ENCODE peak calls at places on chromosomes 7 and 10, in six cellular contexts. X, A, Z, J, H and C are unnamed samples.

GRCh38 chr10:22683995-22684305 is 30.4 kb downstream of the PIP4K2A start:
- ATAC-seq in Z (no peak), A (peak), X (no peak), J (peak), H (no peak), C (no peak)

GRCh38 chr10:43255644-43256431 is 11.0 kb downstream of the RASGEF1A start:
- ATAC-seq in X (peak), H (peak), J (peak), A (peak), Z (peak), C (no peak)

GRCh38 chr7:158910254-158911053 is 54.1 kb downstream of the DYNC2I1 start:
- ATAC-seq in H (no peak), J (no peak), X (peak), A (peak), Z (peak), C (peak)

GRCh38 chr7:16739863-16740622 is 13.5 kb upstream of the TSPAN13 start:
- ATAC-seq in A (peak), X (peak), Z (peak), H (no peak), J (no peak), C (peak)

GRCh38 chr7:149104214-149104613 is 13.7 kb upstream of the ZNF786 start:
- ATAC-seq in Z (no peak), A (no peak), J (no peak), X (no peak), H (no peak), C (no peak)

GRCh38 chr7:149397470-149397869 is 63.4 kb downstream of the ZNF777 start:
- ATAC-seq in J (no peak), X (no peak), H (no peak), Z (no peak), A (no peak), C (no peak)

GRCh38 chr7:30869794-30870491 is 41.7 kb upstream of the AQP1 start:
- ATAC-seq in J (no peak), A (no peak), H (no peak), Z (no peak), X (no peak), C (peak)

GRCh38 chr10:102393411-102394078 is 2.0 kb upstream of the NFKB2 start:
- ATAC-seq in H (peak), J (peak), X (no peak), Z (peak), A (no peak), C (no peak)

GRCh38 chr10:116194061-116194460 is 78.9 kb downstream of the GFRA1 start:
- ATAC-seq in Z (no peak), H (no peak), A (no peak), X (no peak), J (no peak), C (no peak)

GRCh38 chr10:26481914-26482550 is 43.9 kb downstream of the APBB1IP start:
- ATAC-seq in X (no peak), A (peak), J (peak), Z (no peak), H (no peak), C (no peak)

GRCh38 chr7:47328392-47329319 is 253.3 kb downstream of the TNS3 start:
- ATAC-seq in J (no peak), A (peak), H (no peak), X (no peak), Z (no peak), C (peak)

GRCh38 chr7:77202544-77202976 is 2.9 kb upstream of the FGL2 start:
- ATAC-seq in X (no peak), Z (no peak), A (no peak), H (peak), J (peak), C (no peak)

GRCh38 chr10:44925224-44925623 is 14.1 kb downstream of the TMEM72 start:
- ATAC-seq in Z (peak), X (no peak), H (peak), J (peak), A (no peak), C (no peak)

GRCh38 chr10:79022565-79023488 is 45.9 kb upstream of the ZMIZ1 start:
- ATAC-seq in J (peak), A (no peak), X (peak), Z (peak), H (peak), C (no peak)

GRCh38 chr10:119702482-119703041 is 23.3 kb upstream of the INPP5F start:
- ATAC-seq in J (peak), H (no peak), Z (no peak), X (no peak), A (no peak), C (no peak)

GRCh38 chr10:112294169-112294568 is 11.0 kb downstream of the TECTB start:
- ATAC-seq in X (no peak), Z (no peak), A (no peak), H (no peak), J (no peak), C (no peak)

GRCh38 chr10:131272897-131273451 is 38.5 kb downstream of the TCERG1L start:
- ATAC-seq in A (no peak), H (no peak), Z (no peak), J (no peak), X (no peak), C (no peak)

GRCh38 chr10:48399551-48399950 is 93.1 kb downstream of the MAPK8 start:
- ATAC-seq in Z (no peak), A (no peak), X (peak), H (no peak), J (no peak), C (no peak)

GRCh38 chr7:72187179-72187578 is 225.0 kb downstream of the CALN1 start:
- ATAC-seq in Z (no peak), X (no peak), J (no peak), H (no peak), A (no peak), C (no peak)

GRCh38 chr7:149285581-149285975 is 23.6 kb downstream of the ZNF783 start:
- ATAC-seq in X (peak), J (peak), Z (peak), H (no peak), A (peak), C (peak)

GRCh38 chr7:99368750-99369389 is 5.7 kb upstream of the ARPC1B start:
- ATAC-seq in H (no peak), J (no peak), X (no peak), Z (no peak), A (no peak), C (no peak)

GRCh38 chr7:14336256-14336655 is 346.8 kb upstream of the ETV1 start:
- ATAC-seq in A (no peak), H (no peak), X (no peak), J (no peak), Z (no peak), C (no peak)

GRCh38 chr10:59991661-59992060 is 85.3 kb upstream of the CCDC6 start:
- ATAC-seq in X (no peak), J (peak), Z (peak), A (peak), H (no peak), C (peak)

GRCh38 chr7:153808117-153808516 is 244.1 kb upstream of the DPP6 start:
- ATAC-seq in X (no peak), J (no peak), H (no peak), Z (no peak), A (no peak), C (no peak)

GRCh38 chr7:139366400-139366799 is 6.7 kb downstream of the LUC7L2 start:
- ATAC-seq in X (no peak), Z (no peak), J (no peak), A (no peak), H (no peak), C (no peak)

GRCh38 chr10:37535459-37536246 is 321.8 kb downstream of the ZNF248 start:
- ATAC-seq in X (no peak), J (no peak), A (no peak), Z (no peak), H (peak), C (no peak)

GRCh38 chr10:69349542-69349888 is 67.2 kb downstream of the TACR2 start:
- ATAC-seq in A (no peak), J (no peak), Z (no peak), X (no peak), H (no peak), C (no peak)

GRCh38 chr10:79246606-79247275 is 100.5 kb upstream of the PPIF start:
- ATAC-seq in Z (no peak), J (no peak), X (no peak), H (no peak), A (peak), C (peak)

GRCh38 chr10:63711866-63712716 is 190.9 kb downstream of the REEP3 start:
- ATAC-seq in H (peak), X (peak), A (peak), J (peak), Z (peak), C (peak)

GRCh38 chr7:106793015-106793651 is 71.9 kb upstream of the PIK3CG start:
- ATAC-seq in J (peak), H (no peak), A (peak), X (peak), Z (peak), C (no peak)

GRCh38 chr10:90913774-90914420 is 7.0 kb downstream of the ANKRD1 start:
- ATAC-seq in H (no peak), J (peak), Z (no peak), X (no peak), A (no peak), C (no peak)

GRCh38 chr10:120999868-121000267 is 148.7 kb downstream of the WDR11 start:
- ATAC-seq in Z (no peak), A (no peak), X (no peak), H (peak), J (no peak), C (no peak)

DNA sequence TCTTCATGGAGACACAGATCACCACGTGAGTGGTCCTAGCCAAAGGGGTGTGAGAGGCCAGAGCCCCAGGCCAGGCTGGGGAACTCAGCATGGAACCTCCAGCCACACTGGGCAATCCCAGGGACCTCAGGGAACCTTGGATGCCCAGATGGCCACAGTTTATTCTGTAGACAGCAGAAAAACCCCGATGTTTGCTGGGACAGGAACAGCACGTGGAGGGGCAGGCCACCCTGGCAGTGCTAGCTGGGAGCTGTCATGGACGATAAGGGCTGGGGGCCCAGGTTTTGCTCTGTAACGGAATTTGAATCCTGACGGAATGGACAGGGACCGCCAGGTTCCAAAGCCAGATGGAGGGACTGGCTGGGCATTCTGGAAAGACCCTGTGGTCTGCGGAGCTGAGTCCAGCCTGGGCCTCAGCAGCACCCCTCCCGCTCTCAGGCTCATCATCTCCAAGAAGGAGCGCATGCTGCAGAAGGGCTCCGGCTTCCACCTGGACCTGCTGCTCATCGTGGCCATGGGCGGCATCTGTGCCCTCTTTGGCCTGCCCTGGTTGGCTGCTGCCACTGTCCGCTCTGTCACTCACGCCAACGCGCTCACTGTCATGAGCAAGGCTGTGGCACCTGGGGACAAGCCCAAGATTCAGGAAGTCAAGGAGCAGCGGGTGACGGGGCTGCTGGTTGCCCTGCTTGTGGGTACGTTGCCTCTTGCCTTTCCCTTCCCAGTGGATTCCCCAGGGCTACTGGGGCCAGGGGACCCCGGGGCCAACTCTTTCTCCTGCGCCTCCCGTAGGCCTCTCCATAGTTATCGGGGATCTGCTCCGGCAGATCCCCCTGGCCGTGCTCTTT is 5.6 kb downstream of the FASTK start:
- ATAC-seq in X (no peak), H (no peak), J (no peak), Z (no peak), A (no peak), C (no peak)
- TF ChIP-seq POLR2AphosphoS5 in X (no peak), H (no peak), J (no peak), Z (no peak), A (no peak), C (no peak)

GRCh38 chr7:45408407-45408737 is 165.8 kb upstream of the ADCY1 start:
- ATAC-seq in Z (no peak), A (no peak), H (no peak), X (no peak), J (no peak), C (no peak)
- H3K27ac ChIP-seq in Z (no peak), A (no peak), H (no peak), X (no peak), J (no peak), C (no peak)

DNA sequence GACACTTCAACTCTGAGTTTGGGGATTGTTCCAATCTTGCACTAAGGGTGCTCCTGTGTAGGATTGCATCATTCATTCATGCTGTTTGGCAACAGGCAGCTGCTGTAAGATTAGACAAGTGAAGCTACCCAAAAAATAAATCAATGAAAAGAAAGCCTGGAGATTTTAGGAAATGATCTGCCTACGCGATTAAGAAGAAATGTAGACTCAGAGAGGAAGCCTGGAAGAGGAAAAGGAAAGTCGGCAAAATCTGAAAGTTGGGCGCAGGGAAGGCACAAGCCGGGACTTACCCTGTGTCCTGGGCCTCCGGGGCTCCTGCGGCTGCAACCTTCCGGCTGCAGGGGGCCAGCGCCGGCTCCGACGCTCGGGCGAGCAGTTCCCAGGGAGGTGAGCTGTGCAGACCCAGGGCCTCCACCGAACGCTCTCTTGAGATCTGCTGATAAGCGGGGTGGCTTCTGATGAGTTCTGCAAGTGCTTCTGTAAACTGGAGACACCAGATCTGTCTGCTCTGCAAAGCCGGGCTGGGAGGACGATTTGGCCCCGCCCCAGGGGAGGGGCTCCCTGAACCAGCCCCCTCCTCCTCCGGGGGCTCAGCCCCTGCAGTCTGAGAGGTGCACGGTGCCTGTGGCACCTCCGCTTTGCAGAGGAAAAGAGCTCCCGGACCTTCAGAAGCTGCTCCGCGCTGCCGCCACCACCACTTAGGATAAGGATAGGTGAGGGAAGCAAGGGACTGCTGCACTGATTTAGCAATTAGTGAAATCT is 17.4 kb downstream of the PSPH start:
- ATAC-seq in X (peak), A (peak), H (peak), J (peak), Z (peak), C (peak)
- TF ChIP-seq POLR2AphosphoS5 in X (no peak), A (no peak), H (peak), J (peak), Z (peak), C (no peak)

DNA sequence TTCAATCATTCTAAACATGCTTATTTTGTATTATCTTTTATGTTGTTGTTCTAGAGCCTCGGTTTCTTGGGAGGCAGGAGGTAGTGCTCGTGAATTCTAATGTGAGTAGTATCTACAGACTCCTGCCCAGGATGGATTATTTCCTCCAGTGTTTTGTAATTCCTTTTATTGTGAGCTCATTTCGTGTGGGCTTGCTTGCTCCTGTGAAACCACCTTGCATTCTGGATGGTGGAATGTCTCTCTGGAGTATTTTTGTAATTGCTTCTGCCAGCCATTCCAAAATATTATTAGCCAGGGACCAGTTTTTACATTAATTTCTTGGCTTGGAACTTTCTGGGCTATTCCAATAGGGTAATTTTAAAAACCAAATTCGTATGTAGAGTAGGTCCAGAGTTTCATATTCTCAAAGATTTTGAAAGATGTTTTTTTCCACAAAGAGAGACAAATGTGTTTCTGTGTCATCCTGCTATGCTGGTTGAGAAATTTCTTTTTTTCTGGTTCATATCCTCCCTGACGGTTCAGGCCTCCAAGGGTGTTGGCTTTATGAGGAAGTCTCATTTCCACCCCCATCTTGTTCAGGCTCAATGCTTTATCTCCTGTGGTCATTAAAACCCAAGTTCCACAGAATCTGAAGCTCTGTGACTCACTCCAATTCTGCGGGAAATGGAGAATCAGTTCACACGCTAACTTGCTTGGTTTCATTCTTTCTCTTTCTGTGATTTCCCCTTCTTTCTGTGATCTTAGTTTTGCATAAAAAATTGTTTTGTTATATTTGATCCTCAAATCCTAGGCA is 41.7 kb upstream of the CALD1 start:
- ATAC-seq in X (no peak), J (peak), Z (no peak), H (no peak), A (peak), C (peak)
- H3K27ac ChIP-seq in X (no peak), J (no peak), Z (no peak), H (no peak), A (no peak), C (peak)

GRCh38 chr10:3281911-3282310 is 109.3 kb upstream of the PITRM1 start:
- ATAC-seq in X (no peak), Z (no peak), J (no peak), A (no peak), H (no peak), C (no peak)

GRCh38 chr10:3292601-3293000 is 120.0 kb upstream of the PITRM1 start:
- ATAC-seq in Z (no peak), X (no peak), J (no peak), H (no peak), A (no peak), C (peak)

GRCh38 chr10:3282341-3282740 is 109.8 kb upstream of the PITRM1 start:
- ATAC-seq in H (no peak), X (no peak), A (no peak), Z (no peak), J (no peak), C (no peak)

GRCh38 chr10:3290550-3290949 is 118.0 kb upstream of the PITRM1 start:
- ATAC-seq in A (no peak), J (no peak), X (no peak), H (no peak), Z (no peak), C (no peak)

GRCh38 chr10:3287566-3288445 is 115.2 kb upstream of the PITRM1 start:
- ATAC-seq in J (no peak), X (no peak), A (no peak), Z (peak), H (no peak), C (no peak)
- TF ChIP-seq POLR2AphosphoS5 in J (no peak), X (no peak), A (no peak), Z (peak), H (no peak), C (no peak)

DNA sequence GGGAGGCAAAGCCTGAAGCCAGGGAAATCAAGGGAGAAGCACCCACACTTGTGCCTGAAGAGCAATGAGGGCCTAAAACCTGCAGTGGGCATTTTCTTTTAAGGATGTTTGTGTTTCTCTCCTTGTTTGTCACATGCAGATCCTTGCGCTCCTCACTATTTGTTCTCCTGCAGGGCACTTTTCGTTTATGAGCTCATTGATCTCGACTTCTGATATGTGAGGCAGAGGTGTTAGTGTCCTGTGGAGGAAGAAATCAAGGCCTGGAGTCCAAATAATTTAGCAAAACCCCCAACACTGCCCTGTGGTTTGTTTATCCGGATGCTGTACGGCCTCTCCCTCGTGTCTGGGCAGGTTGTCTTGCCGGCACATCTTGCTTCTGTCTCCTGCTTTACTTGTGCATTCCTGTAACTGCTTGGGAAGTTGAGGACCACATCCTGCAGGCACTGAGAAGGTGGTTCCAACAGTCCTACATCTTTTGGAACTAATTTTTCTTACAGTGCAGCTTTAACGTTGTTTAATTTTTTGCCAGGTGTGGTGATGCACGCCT is 13.7 kb downstream of the UBE3C start:
- ATAC-seq in Z (no peak), X (no peak), H (no peak), A (no peak), J (no peak), C (no peak)
- H3K27ac ChIP-seq in Z (no peak), X (no peak), H (no peak), A (no peak), J (no peak), C (no peak)

GRCh38 chr7:2873686-2874551 is 29.8 kb upstream of the GNA12 start:
- ATAC-seq in Z (peak), J (peak), X (peak), H (no peak), A (no peak), C (no peak)
- TF ChIP-seq POLR2AphosphoS5 in Z (peak), J (peak), X (peak), H (peak), A (no peak), C (no peak)